ENCODE peak calls at places on chromosomes 16 and 17, in eight cellular contexts. W is H4; A is NCI-H524; B is RWPE1; N is ascending aorta; F is AG09319; I is activated CD4-positive, alpha-beta T cell treated with anti-CD3 and anti-CD28 coated beads, Interleukin-2, amount 50 U/mL, for 48 hours; U is NCI-H2081. Q is an unnamed sample.

GRCh38 chr17:64262422-64263260 is at the start of gene TEX2:
- DNase-seq in I (peak), F (no peak), N (peak), A (peak), U (peak), W (no peak), B (peak), Q (no peak)

GRCh38 chr16:87706278-87707000 is 59.3 kb downstream of the KLHDC4 start:
- DNase-seq in U (peak), A (no peak), B (no peak), F (no peak), W (no peak), N (no peak), I (no peak), Q (no peak)

GRCh38 chr16:68910051-68910450 is 66.7 kb downstream of the TANGO6 start:
- DNase-seq in A (no peak), U (peak), W (no peak), F (no peak), I (no peak), B (no peak), N (no peak), Q (no peak)

GRCh38 chr17:34999456-34999855 is 19.1 kb downstream of the LIG3 start:
- DNase-seq in N (no peak), F (no peak), W (no peak), A (peak), I (no peak), B (no peak), U (no peak), Q (no peak)

GRCh38 chr17:46874906-46875305 is 23.5 kb downstream of the WNT9B start:
- DNase-seq in F (no peak), W (no peak), A (no peak), B (no peak), U (no peak), N (no peak), I (no peak), Q (no peak)

GRCh38 chr16:54627616-54628015 is 303.0 kb upstream of the IRX5 start:
- DNase-seq in I (no peak), U (no peak), B (no peak), N (no peak), A (no peak), F (no peak), W (no peak), Q (no peak)

GRCh38 chr16:27242868-27243590 is 25.5 kb downstream of the NSMCE1 start:
- DNase-seq in F (peak), I (peak), U (no peak), B (no peak), A (no peak), W (peak), N (peak), Q (peak)

GRCh38 chr16:30368792-30369090 is 1.6 kb downstream of the TBC1D10B start:
- DNase-seq in U (no peak), W (no peak), I (no peak), B (no peak), F (no peak), A (no peak), N (no peak), Q (no peak)

GRCh38 chr17:80789356-80789902 is 202.2 kb upstream of the CHMP6 start:
- DNase-seq in A (no peak), I (peak), N (peak), W (peak), U (no peak), B (peak), F (peak), Q (peak)

GRCh38 chr16:88034770-88035169 is 83.5 kb downstream of the BANP start:
- DNase-seq in W (no peak), U (no peak), N (no peak), F (no peak), I (no peak), B (no peak), A (no peak), Q (no peak)

GRCh38 chr16:10668322-10669045 is 26.2 kb downstream of the TEKT5 start:
- DNase-seq in U (no peak), A (peak), B (peak), N (no peak), W (peak), F (no peak), I (peak), Q (peak)

GRCh38 chr17:78759203-78759968 is 22.7 kb downstream of the CYTH1 start:
- DNase-seq in W (no peak), N (no peak), I (peak), U (peak), F (no peak), A (peak), B (no peak), Q (no peak)

Q was measured in NCI-H460.